ENCODE peak calls at places on chromosomes 6 and 20, in ten cellular contexts. One of them, this sample, is unnamed.
A peak's percentile ranks its signal among the peaks of the same experiment; 100 is the strongest.

GRCh38 chr6:111992851-111993250 is 61.1 kb upstream of the CCN6 start:
- DNase-seq in breast epithelium: no peak
- DNase-seq in spleen: no peak
- DNase-seq in ovary: no peak
- DNase-seq in Peyer's patch: no peak
- DNase-seq in HepG2: no peak
- DNase-seq in tibial nerve: no peak
- DNase-seq in sigmoid colon: no peak
- DNase-seq in HCT116: no peak
- DNase-seq in body of pancreas: no peak
- DNase-seq in this sample: no peak

GRCh38 chr6:17281497-17282481 is 628 bp downstream of the RBM24 start:
- DNase-seq in breast epithelium: no peak
- DNase-seq in spleen: no peak
- DNase-seq in ovary: peak; percentile 32
- DNase-seq in Peyer's patch: peak; percentile 52
- DNase-seq in HepG2: no peak
- DNase-seq in tibial nerve: no peak
- DNase-seq in sigmoid colon: peak; percentile 68
- DNase-seq in HCT116: no peak
- DNase-seq in body of pancreas: peak; percentile 8
- DNase-seq in this sample: peak; percentile 34

GRCh38 chr6:75893058-75893775 is 144.2 kb downstream of the MYO6 start:
- DNase-seq in breast epithelium: no peak
- DNase-seq in spleen: no peak
- DNase-seq in ovary: no peak
- DNase-seq in Peyer's patch: no peak
- DNase-seq in HepG2: peak; percentile 61
- DNase-seq in tibial nerve: no peak
- DNase-seq in sigmoid colon: no peak
- DNase-seq in HCT116: peak; percentile 63
- DNase-seq in body of pancreas: no peak
- DNase-seq in this sample: no peak

GRCh38 chr6:42566614-42567208 is 2.9 kb downstream of the UBR2 start:
- DNase-seq in breast epithelium: no peak
- DNase-seq in spleen: no peak
- DNase-seq in ovary: no peak
- DNase-seq in Peyer's patch: no peak
- DNase-seq in HepG2: no peak
- DNase-seq in tibial nerve: no peak
- DNase-seq in sigmoid colon: no peak
- DNase-seq in HCT116: no peak
- DNase-seq in body of pancreas: no peak
- DNase-seq in this sample: no peak

GRCh38 chr6:3345836-3346235 is 87.1 kb downstream of the PSMG4 start:
- DNase-seq in breast epithelium: no peak
- DNase-seq in spleen: no peak
- DNase-seq in ovary: no peak
- DNase-seq in Peyer's patch: no peak
- DNase-seq in HepG2: no peak
- DNase-seq in tibial nerve: no peak
- DNase-seq in sigmoid colon: no peak
- DNase-seq in HCT116: no peak
- DNase-seq in body of pancreas: peak; percentile 53
- DNase-seq in this sample: no peak

GRCh38 chr20:13865156-13865555 is 80.3 kb downstream of the NDUFAF5 start:
- DNase-seq in breast epithelium: no peak
- DNase-seq in spleen: no peak
- DNase-seq in ovary: no peak
- DNase-seq in Peyer's patch: no peak
- DNase-seq in HepG2: no peak
- DNase-seq in tibial nerve: no peak
- DNase-seq in sigmoid colon: no peak
- DNase-seq in HCT116: no peak
- DNase-seq in body of pancreas: no peak
- DNase-seq in this sample: no peak

GRCh38 chr6:144314003-144314485 is 28.9 kb downstream of the UTRN start:
- DNase-seq in breast epithelium: peak; percentile 37
- DNase-seq in spleen: peak; percentile 81
- DNase-seq in ovary: peak; percentile 70
- DNase-seq in Peyer's patch: no peak
- DNase-seq in HepG2: no peak
- DNase-seq in tibial nerve: peak; percentile 55
- DNase-seq in sigmoid colon: peak; percentile 80
- DNase-seq in HCT116: no peak
- DNase-seq in body of pancreas: peak; percentile 33
- DNase-seq in this sample: peak; percentile 59

GRCh38 chr20:60469829-60470228 is 511.6 kb downstream of the CDH26 start:
- DNase-seq in breast epithelium: no peak
- DNase-seq in spleen: no peak
- DNase-seq in ovary: no peak
- DNase-seq in Peyer's patch: no peak
- DNase-seq in HepG2: no peak
- DNase-seq in tibial nerve: no peak
- DNase-seq in sigmoid colon: no peak
- DNase-seq in HCT116: no peak
- DNase-seq in body of pancreas: no peak
- DNase-seq in this sample: no peak

GRCh38 chr20:58840816-58841538 is 9.7 kb downstream of the GNAS-AS1 start:
- DNase-seq in breast epithelium: no peak
- DNase-seq in spleen: no peak
- DNase-seq in ovary: no peak
- DNase-seq in Peyer's patch: no peak
- DNase-seq in HepG2: no peak
- DNase-seq in tibial nerve: no peak
- DNase-seq in sigmoid colon: no peak
- DNase-seq in HCT116: no peak
- DNase-seq in body of pancreas: no peak
- DNase-seq in this sample: no peak

GRCh38 chr6:149055195-149055899 is 262.2 kb upstream of the TAB2 start:
- DNase-seq in breast epithelium: no peak
- DNase-seq in spleen: no peak
- DNase-seq in ovary: no peak
- DNase-seq in Peyer's patch: no peak
- DNase-seq in HepG2: no peak
- DNase-seq in tibial nerve: no peak
- DNase-seq in sigmoid colon: no peak
- DNase-seq in HCT116: no peak
- DNase-seq in body of pancreas: no peak
- DNase-seq in this sample: no peak

GRCh38 chr6:17703256-17703694 is 3.5 kb downstream of the NUP153 start:
- DNase-seq in breast epithelium: peak; percentile 29
- DNase-seq in spleen: no peak
- DNase-seq in ovary: peak; percentile 54
- DNase-seq in Peyer's patch: no peak
- DNase-seq in HepG2: peak; percentile 50
- DNase-seq in tibial nerve: no peak
- DNase-seq in sigmoid colon: no peak
- DNase-seq in HCT116: no peak
- DNase-seq in body of pancreas: peak; percentile 47
- DNase-seq in this sample: peak; percentile 35

GRCh38 chr6:45892196-45892595 is 123.5 kb downstream of the CLIC5 start:
- DNase-seq in breast epithelium: no peak
- DNase-seq in spleen: no peak
- DNase-seq in ovary: no peak
- DNase-seq in Peyer's patch: no peak
- DNase-seq in HepG2: no peak
- DNase-seq in tibial nerve: no peak
- DNase-seq in sigmoid colon: no peak
- DNase-seq in HCT116: no peak
- DNase-seq in body of pancreas: no peak
- DNase-seq in this sample: no peak

GRCh38 chr20:25284131-25284601 is 36.3 kb downstream of the PYGB start:
- DNase-seq in breast epithelium: peak; percentile 15
- DNase-seq in spleen: peak; percentile 67
- DNase-seq in ovary: peak; percentile 10
- DNase-seq in Peyer's patch: peak; percentile 35
- DNase-seq in HepG2: no peak
- DNase-seq in tibial nerve: peak; percentile 6
- DNase-seq in sigmoid colon: peak; percentile 51
- DNase-seq in HCT116: no peak
- DNase-seq in body of pancreas: peak; percentile 2
- DNase-seq in this sample: no peak

GRCh38 chr20:15930324-15931305 is 642.6 kb downstream of the KIF16B start:
- DNase-seq in breast epithelium: peak; percentile 48
- DNase-seq in spleen: no peak
- DNase-seq in ovary: no peak
- DNase-seq in Peyer's patch: no peak
- DNase-seq in HepG2: peak; percentile 28
- DNase-seq in tibial nerve: no peak
- DNase-seq in sigmoid colon: no peak
- DNase-seq in HCT116: no peak
- DNase-seq in body of pancreas: no peak
- DNase-seq in this sample: no peak

DNA sequence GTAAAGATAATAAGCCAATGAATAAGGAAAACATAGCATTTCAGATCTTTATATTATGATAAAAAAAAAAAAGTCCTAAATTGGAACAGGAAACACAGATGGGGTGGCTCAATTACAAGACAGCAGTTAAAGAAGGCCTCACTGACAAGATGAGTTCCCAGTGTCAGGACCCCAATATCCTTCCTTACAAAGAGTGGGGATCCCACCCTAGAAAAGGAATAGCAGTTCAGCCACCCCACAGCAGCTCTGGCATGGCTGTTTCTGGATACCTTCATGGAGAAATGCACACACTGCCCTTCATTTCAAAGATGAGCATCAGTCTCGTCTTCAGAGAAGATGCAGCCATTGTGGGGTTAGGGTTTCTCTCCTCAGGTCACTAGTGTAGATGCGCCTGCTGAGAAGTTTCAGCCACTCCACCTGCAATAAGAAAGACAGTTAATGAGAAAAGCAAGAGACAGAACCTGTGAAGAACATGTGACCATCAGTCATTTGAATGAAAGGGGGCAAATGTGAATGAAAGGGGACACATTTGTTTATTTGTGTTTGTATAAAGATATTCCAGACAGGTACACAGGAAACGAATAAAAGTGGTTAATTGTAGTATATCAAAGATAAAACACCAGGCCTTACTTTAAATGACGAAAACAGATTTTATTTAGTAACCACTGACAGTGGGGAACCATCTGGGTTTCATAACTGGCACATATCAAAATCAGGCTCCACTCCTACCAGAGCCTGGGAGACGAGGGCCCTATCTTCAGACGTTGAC is 121.3 kb upstream of the PRSS16 start:
- DNase-seq in breast epithelium: no peak
- DNase-seq in spleen: no peak
- DNase-seq in ovary: no peak
- DNase-seq in Peyer's patch: no peak
- DNase-seq in HepG2: no peak
- DNase-seq in tibial nerve: no peak
- DNase-seq in sigmoid colon: no peak
- DNase-seq in HCT116: no peak
- DNase-seq in body of pancreas: no peak
- DNase-seq in this sample: no peak
- H3K4me3 ChIP-seq in breast epithelium: peak overlapping the region; percentile 44
- H3K4me3 ChIP-seq in spleen: peak overlapping the region; percentile 11
- H3K4me3 ChIP-seq in ovary: no peak overlapping the region
- H3K4me3 ChIP-seq in Peyer's patch: no peak overlapping the region
- H3K4me3 ChIP-seq in HepG2: peak overlapping the region; percentile 45
- H3K4me3 ChIP-seq in tibial nerve: no peak overlapping the region
- H3K4me3 ChIP-seq in sigmoid colon: no peak overlapping the region
- H3K4me3 ChIP-seq in HCT116: no peak overlapping the region
- H3K4me3 ChIP-seq in body of pancreas: no peak overlapping the region
- H3K4me3 ChIP-seq in this sample: no peak overlapping the region

DNA sequence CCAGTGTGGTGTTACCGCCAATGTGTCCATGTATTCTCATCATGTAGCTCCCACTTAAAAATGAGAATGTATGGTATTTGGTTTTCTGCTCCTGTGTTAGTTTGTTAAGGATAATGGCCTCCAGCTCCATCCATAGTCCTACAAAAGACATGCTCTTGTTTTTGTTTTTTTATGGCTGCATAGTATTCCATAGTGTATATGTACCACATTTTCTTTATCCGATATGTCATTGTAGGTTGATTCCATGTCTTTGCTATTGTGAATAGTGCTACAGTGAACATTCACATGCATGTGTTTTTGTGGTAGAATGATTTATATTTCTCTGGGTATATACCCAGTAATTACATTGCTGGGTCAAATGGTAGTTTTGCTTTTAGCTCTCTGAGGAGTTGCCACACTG is 207.2 kb downstream of the CDKAL1 start:
- DNase-seq in breast epithelium: no peak
- DNase-seq in spleen: no peak
- DNase-seq in ovary: no peak
- DNase-seq in Peyer's patch: no peak
- DNase-seq in HepG2: no peak
- DNase-seq in tibial nerve: no peak
- DNase-seq in sigmoid colon: no peak
- DNase-seq in HCT116: no peak
- DNase-seq in body of pancreas: no peak
- DNase-seq in this sample: no peak
- TF ChIP-seq POLR2A in breast epithelium: no peak
- TF ChIP-seq POLR2A in spleen: no peak
- TF ChIP-seq POLR2A in ovary: no peak
- TF ChIP-seq POLR2A in Peyer's patch: no peak
- TF ChIP-seq POLR2A in HepG2: no peak
- TF ChIP-seq POLR2A in tibial nerve: no peak
- TF ChIP-seq POLR2A in sigmoid colon: no peak
- TF ChIP-seq POLR2A in HCT116: no peak
- TF ChIP-seq POLR2A in body of pancreas: no peak
- TF ChIP-seq POLR2A in this sample: no peak

GRCh38 chr6:117007659-117008058 is 130.6 kb downstream of the RFX6 start:
- DNase-seq in breast epithelium: no peak
- DNase-seq in spleen: no peak
- DNase-seq in ovary: no peak
- DNase-seq in Peyer's patch: no peak
- DNase-seq in HepG2: no peak
- DNase-seq in tibial nerve: no peak
- DNase-seq in sigmoid colon: no peak
- DNase-seq in HCT116: no peak
- DNase-seq in body of pancreas: no peak
- DNase-seq in this sample: no peak

DNA sequence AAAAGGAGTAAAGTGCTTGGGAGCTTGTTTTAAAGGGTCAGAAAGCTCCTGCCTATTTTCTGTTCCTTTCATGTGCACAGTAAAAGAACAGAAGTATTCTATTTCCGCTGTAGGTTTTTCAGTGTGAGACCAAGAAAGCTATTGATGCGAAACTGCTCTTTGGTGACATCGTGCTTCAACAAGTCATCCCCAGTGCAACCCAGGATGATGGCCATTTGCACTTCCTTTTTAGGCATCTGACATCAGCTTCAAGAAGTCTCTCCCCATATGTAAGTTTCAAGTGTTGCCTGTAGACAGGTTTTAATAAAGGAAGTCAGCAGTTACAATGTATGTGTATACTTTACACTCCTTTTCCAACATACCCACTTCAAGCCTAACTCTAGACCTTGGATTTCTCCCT is 131.6 kb downstream of the RFX6 start:
- DNase-seq in breast epithelium: no peak
- DNase-seq in spleen: no peak
- DNase-seq in ovary: no peak
- DNase-seq in Peyer's patch: no peak
- DNase-seq in HepG2: no peak
- DNase-seq in tibial nerve: no peak
- DNase-seq in sigmoid colon: no peak
- DNase-seq in HCT116: no peak
- DNase-seq in body of pancreas: no peak
- DNase-seq in this sample: no peak
- H3K4me3 ChIP-seq in breast epithelium: no peak overlapping the region
- H3K4me3 ChIP-seq in spleen: no peak overlapping the region
- H3K4me3 ChIP-seq in ovary: no peak overlapping the region
- H3K4me3 ChIP-seq in Peyer's patch: no peak overlapping the region
- H3K4me3 ChIP-seq in HepG2: no peak overlapping the region
- H3K4me3 ChIP-seq in tibial nerve: no peak overlapping the region
- H3K4me3 ChIP-seq in sigmoid colon: no peak overlapping the region
- H3K4me3 ChIP-seq in HCT116: no peak overlapping the region
- H3K4me3 ChIP-seq in body of pancreas: no peak overlapping the region
- H3K4me3 ChIP-seq in this sample: no peak overlapping the region

GRCh38 chr6:87700729-87701675 is 1.0 kb downstream of the AKIRIN2 start:
- DNase-seq in breast epithelium: peak; percentile 41
- DNase-seq in spleen: peak; percentile 92
- DNase-seq in ovary: peak; percentile 42
- DNase-seq in Peyer's patch: peak; percentile 47
- DNase-seq in HepG2: peak; percentile 73
- DNase-seq in tibial nerve: no peak
- DNase-seq in sigmoid colon: no peak
- DNase-seq in HCT116: no peak
- DNase-seq in body of pancreas: peak; percentile 35
- DNase-seq in this sample: peak; percentile 25
- TF ChIP-seq POLR2A in breast epithelium: no peak
- TF ChIP-seq POLR2A in spleen: no peak
- TF ChIP-seq POLR2A in ovary: no peak
- TF ChIP-seq POLR2A in Peyer's patch: no peak
- TF ChIP-seq POLR2A in HepG2: no peak
- TF ChIP-seq POLR2A in tibial nerve: no peak
- TF ChIP-seq POLR2A in sigmoid colon: no peak
- TF ChIP-seq POLR2A in HCT116: no peak
- TF ChIP-seq POLR2A in body of pancreas: no peak
- TF ChIP-seq POLR2A in this sample: no peak

This sample was measured in uterus.